ENCODE peak calls at places on chromosome 4, in seven cellular contexts. P is K562, O is HCT116, V is HepG2, U is GM12878, F is SK-N-SH, W is H1. Y is an unnamed sample.

GRCh38 chr4:165721815-165722214 is 151.2 kb upstream of the TLL1 start:
- DNase-seq in P (no peak), V (no peak), U (no peak), F (no peak), W (no peak), O (no peak), Y (no peak)

GRCh38 chr4:106694232-106694631 is 325.7 kb upstream of the GIMD1 start:
- DNase-seq in W (no peak), F (no peak), U (no peak), O (no peak), P (no peak), V (no peak), Y (no peak)

GRCh38 chr4:10093801-10094552 is 22.6 kb downstream of the WDR1 start:
- DNase-seq in V (no peak), W (no peak), O (no peak), P (no peak), F (peak), U (no peak), Y (no peak)

GRCh38 chr4:147732516-147733193 is 767 bp downstream of the ARHGAP10 start:
- DNase-seq in W (peak), P (no peak), V (no peak), U (no peak), F (peak), O (no peak), Y (peak)

GRCh38 chr4:82786794-82787193 is 11.8 kb downstream of the SCD5 start:
- DNase-seq in U (no peak), F (no peak), V (no peak), P (no peak), W (no peak), O (no peak), Y (no peak)

GRCh38 chr4:41890085-41890484 is 45.1 kb upstream of the TMEM33 start:
- DNase-seq in P (no peak), U (no peak), O (no peak), V (no peak), F (no peak), W (no peak), Y (no peak)

GRCh38 chr4:97590266-97590665 is 553.0 kb downstream of the STPG2 start:
- DNase-seq in V (no peak), P (no peak), U (no peak), O (no peak), F (no peak), W (no peak), Y (no peak)

GRCh38 chr4:60344908-60345307 is 855.2 kb upstream of the ADGRL3 start:
- DNase-seq in P (no peak), O (no peak), U (no peak), W (no peak), F (no peak), V (no peak), Y (no peak)

GRCh38 chr4:88963817-88964216 is 93.2 kb downstream of the FAM13A start:
- DNase-seq in O (no peak), P (no peak), V (no peak), F (no peak), U (no peak), W (no peak), Y (peak)

GRCh38 chr4:38711066-38711465 is 47.1 kb downstream of the KLF3 start:
- DNase-seq in W (no peak), P (no peak), U (no peak), F (no peak), O (no peak), V (no peak), Y (no peak)

GRCh38 chr4:158970786-158971185 is 132.1 kb upstream of the RAPGEF2 start:
- DNase-seq in V (no peak), U (no peak), P (no peak), W (no peak), F (no peak), O (no peak), Y (no peak)

GRCh38 chr4:113673450-113673849 is 88.1 kb downstream of the CAMK2D start:
- DNase-seq in W (no peak), V (no peak), F (no peak), O (peak), U (no peak), P (no peak), Y (no peak)

GRCh38 chr4:161919442-161920220 is 244.2 kb downstream of the FSTL5 start:
- DNase-seq in O (no peak), F (no peak), U (no peak), P (no peak), V (no peak), W (no peak), Y (no peak)

GRCh38 chr4:113961322-113961698 is 18.1 kb downstream of the ARSJ start:
- DNase-seq in W (no peak), V (no peak), F (no peak), O (no peak), P (no peak), U (no peak), Y (no peak)

GRCh38 chr4:39118034-39118658 is 56.1 kb downstream of the KLHL5 start:
- DNase-seq in U (no peak), F (no peak), O (no peak), P (no peak), V (peak), W (no peak), Y (no peak)

GRCh38 chr4:16583764-16584163 is 314.7 kb downstream of the LDB2 start:
- DNase-seq in V (no peak), F (no peak), P (no peak), U (no peak), O (no peak), W (no peak), Y (no peak)

GRCh38 chr4:99300934-99301333 is 10.1 kb upstream of the ADH1A start:
- DNase-seq in P (peak), F (no peak), W (no peak), O (no peak), U (no peak), V (peak), Y (peak)

GRCh38 chr4:109207060-109207459 is 95.4 kb downstream of the COL25A1 start:
- DNase-seq in F (peak), O (no peak), W (no peak), U (no peak), P (no peak), V (no peak), Y (no peak)

GRCh38 chr4:151719045-151719743 is 41.6 kb downstream of the GATB start:
- DNase-seq in V (no peak), W (no peak), P (no peak), U (no peak), F (no peak), O (no peak), Y (no peak)

DNA sequence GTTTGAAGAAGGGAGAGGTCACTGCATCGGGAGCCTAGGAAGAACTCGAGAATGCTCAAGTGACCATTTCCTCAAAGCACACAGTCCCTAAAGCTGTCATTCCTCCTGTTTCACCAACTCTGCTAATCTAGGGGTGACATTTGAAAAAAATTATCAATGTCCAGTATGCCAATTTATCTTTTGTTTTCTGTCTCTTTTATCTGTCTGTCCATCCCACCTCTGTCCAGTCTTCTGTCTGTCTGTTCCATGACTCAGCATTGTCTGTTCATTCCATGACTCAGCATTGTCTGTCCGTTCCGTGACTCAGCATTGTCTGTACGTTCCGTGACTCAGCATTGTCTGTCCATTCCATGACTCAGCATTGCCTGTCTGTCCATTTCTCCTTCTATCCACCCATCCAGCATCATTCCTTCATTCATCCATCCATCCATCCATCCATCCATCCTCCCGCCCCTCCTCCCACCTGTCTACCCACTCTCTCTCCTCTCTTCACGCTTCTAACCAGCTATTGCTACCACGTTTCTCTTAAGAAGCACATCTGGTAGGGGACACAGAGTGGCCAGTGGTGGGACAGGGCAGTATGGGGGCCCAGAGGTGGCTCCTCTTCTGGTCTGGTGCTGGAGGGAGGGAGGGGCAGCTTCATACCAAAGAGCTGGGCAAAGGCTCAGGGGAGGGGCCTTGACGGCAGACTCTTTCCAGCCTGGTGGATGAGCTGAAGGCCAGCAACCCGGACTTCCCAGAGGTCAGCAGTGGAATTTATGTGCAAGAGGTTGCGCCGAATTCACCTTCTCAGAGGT is 34.1 kb downstream of the HTRA3 start:
- DNase-seq in W (peak), U (no peak), F (no peak), P (peak), V (peak), O (peak), Y (peak)
- TF ChIP-seq JUND in W (no peak), U (no peak), F (peak), P (peak), V (no peak), O (peak), Y (no peak)

GRCh38 chr4:1727117-1728031 is 6.1 kb downstream of the TACC3 start:
- DNase-seq in F (peak), W (no peak), U (no peak), V (no peak), O (no peak), P (no peak), Y (no peak)

GRCh38 chr4:1728061-1728980 is 7.0 kb downstream of the TACC3 start:
- DNase-seq in V (no peak), F (peak), P (no peak), W (no peak), O (no peak), U (no peak), Y (no peak)

GRCh38 chr4:1730532-1731135 is 9.3 kb downstream of the TACC3 start:
- DNase-seq in P (no peak), W (no peak), U (no peak), V (no peak), F (no peak), O (no peak), Y (no peak)

GRCh38 chr4:1735215-1735614 is 13.9 kb downstream of the TACC3 start:
- DNase-seq in F (no peak), W (no peak), O (no peak), U (no peak), V (no peak), P (no peak), Y (no peak)

GRCh38 chr4:1731180-1731579 is 9.9 kb downstream of the TACC3 start:
- DNase-seq in U (no peak), W (no peak), F (no peak), V (no peak), O (no peak), P (no peak), Y (no peak)
- TF ChIP-seq JUND in U (no peak), W (no peak), F (no peak), V (no peak), O (no peak), P (no peak), Y (no peak)

DNA sequence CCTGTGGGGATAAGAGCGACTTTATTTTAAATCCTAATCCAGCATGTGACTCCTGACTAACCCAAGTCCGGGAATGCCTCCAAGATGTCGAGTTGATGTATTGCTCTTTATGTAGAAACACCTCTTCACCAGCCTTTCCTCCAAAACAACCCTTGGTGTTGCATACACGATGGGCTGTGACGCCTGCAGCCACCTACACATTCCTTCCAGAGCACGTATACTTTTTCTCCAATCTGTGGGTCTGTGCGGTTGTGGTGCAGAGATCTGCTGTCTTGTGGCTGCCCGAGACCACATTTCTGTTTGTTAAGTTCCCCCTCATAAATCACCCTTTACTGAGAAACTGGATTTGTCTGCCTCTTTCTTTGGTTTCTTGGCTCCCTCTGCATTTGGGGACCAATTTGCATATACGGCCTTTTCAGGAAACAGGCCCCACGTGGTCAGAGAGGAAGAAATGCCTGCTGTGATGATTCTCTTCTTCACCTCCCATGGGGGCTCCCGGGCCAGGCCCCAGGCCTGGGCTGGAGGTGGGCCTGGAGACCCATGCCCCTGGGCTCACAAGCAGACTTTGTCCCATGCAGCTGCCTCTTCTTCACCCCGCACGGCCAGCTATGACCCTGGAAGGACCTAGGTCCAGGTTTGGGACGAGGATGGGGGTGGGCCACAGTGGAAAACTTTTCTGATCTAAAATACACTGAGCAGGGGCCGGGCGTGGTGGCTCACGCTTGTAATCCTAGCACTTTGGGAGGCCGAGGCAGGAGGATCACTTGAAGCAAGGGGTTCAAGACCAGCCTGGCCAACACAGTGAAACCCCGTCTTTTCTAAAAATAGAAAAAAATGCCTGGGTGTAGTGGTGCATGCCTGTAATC is 21.4 kb upstream of the AFAP1 start:
- DNase-seq in P (no peak), W (no peak), O (no peak), F (peak), V (no peak), U (peak), Y (no peak)
- TF ChIP-seq JUND in P (no peak), W (no peak), O (no peak), F (peak), V (no peak), U (no peak), Y (no peak)

DNA sequence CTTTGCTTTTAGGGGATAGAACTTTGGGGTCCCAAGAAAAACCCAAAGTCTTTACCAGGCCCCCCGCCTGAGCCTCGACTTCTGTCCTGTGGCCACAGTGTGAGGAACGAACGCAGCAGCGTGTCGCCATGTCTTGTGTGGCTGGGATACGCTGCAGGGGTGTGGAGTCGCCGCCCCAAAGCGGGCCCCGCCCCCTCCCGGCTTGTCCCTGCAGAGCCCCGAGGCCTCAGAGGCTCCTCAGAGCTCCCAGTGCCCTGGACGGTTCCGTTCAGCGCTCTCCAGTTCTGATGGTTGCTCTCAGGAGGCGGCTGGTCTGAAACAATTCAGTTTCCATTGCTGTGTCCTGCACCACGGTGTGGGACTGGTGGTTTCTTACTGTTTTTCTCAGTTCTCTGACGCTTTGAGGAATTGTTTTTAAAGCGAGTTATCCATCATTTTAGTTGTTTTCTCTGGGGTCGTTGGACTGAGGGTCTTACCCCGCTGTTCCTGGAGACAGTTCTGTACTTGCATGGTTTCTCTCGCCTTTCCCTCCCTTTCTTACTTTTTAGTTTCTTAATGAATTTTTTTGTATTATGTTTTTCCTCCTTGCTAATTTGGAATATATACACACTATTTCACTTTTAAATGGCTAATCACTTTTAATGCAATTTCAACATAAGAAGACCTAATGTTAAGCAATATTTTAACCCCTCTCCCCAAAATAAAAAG is 1.6 kb upstream of the IDUA start:
- DNase-seq in P (peak), F (no peak), O (no peak), V (peak), W (peak), U (no peak), Y (no peak)
- TF ChIP-seq JUND in P (no peak), F (no peak), O (no peak), V (no peak), W (no peak), U (no peak), Y (no peak)

DNA sequence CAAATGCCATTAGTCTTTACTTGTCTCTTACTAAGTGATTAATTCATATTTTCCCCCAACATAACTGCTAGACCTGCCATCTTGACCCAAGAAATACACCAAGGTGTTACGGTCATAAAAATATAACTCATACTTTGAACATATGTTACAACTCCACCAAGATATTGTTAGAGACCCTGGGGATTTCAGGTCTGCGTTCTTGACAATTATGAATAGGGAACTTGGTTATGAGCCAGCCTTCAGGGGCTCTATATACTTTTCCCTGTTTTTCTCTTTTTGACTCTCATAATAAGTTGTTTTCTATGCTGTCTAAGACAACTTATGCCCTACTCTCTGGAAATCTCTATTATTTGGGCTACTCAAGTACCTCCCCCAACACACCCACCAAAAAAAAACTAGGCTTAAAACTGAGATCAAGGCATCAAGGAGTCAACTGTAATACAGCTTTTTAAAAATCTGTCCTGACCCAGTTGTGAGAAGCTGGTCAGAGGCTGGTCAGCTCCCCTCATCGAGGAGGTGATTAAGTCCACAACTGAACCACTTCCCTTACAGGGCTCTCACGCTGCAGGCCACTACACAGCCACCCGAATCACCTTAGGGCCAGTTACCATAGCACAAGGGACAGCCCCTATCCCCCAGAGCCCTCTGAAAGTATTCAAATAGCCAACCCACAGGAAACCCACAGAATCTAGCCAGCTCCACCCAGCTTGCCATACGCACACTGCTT is 10.5 kb upstream of the TLR3 start:
- DNase-seq in F (no peak), V (no peak), W (no peak), U (peak), O (no peak), P (no peak), Y (no peak)
- TF ChIP-seq JUND in F (no peak), V (no peak), W (no peak), U (no peak), O (no peak), P (no peak), Y (no peak)

Y was measured in T47D.